ENCODE peak calls at places on chromosome 2, in seven cellular contexts. M is fibroblast of villous mesenchyme; Q is KBM-7; Z is natural killer cell; W is ELF-1; Y is Karpas-422; O is activated CD4-positive, alpha-beta T cell treated with anti-CD3 and anti-CD28 coated beads, Interleukin-2, amount 10 ng/mL, durations not matched to agents 7 days and 5 days. F is an unnamed sample.

GRCh38 chr2:219378167-219378851 is 9.4 kb downstream of the DNPEP start:
- DNase-seq in Q (no peak), Y (peak; percentile 31), Z (no peak), O (no peak), M (no peak), W (peak; percentile 30), F (no peak)

GRCh38 chr2:28403388-28403956 is 10.8 kb downstream of the FOSL2 start:
- DNase-seq in M (no peak), Z (no peak), O (no peak), W (no peak), Q (no peak), Y (no peak), F (no peak)

GRCh38 chr2:223217373-223217772 is 165.4 kb downstream of the KCNE4 start:
- DNase-seq in Z (no peak), Q (no peak), O (no peak), Y (no peak), W (no peak), M (no peak), F (no peak)

GRCh38 chr2:116820986-116821385 is 993.5 kb upstream of the DDX18 start:
- DNase-seq in Y (no peak), Z (no peak), W (no peak), Q (no peak), M (no peak), O (no peak), F (no peak)

GRCh38 chr2:96470089-96470488 is 35.1 kb downstream of the NEURL3 start:
- DNase-seq in W (no peak), M (no peak), Z (no peak), Q (no peak), Y (no peak), O (no peak), F (no peak)

GRCh38 chr2:63614983-63615945 is 26.5 kb downstream of the MDH1 start:
- DNase-seq in Q (no peak), M (peak; percentile 35), W (peak; percentile 94), Y (no peak), Z (no peak), O (no peak), F (no peak)

GRCh38 chr2:177164584-177165052 is 48.0 kb upstream of the HNRNPA3 start:
- DNase-seq in Y (peak; percentile 90), Z (peak; percentile 71), O (peak; percentile 85), W (peak; percentile 85), Q (peak; percentile 86), M (peak; percentile 83), F (peak; percentile 71)

GRCh38 chr2:118177932-118178331 is 89.7 kb downstream of the INSIG2 start:
- DNase-seq in Y (no peak), Q (no peak), Z (no peak), M (no peak), O (no peak), W (no peak), F (no peak)

GRCh38 chr2:173851256-173851655 is 113.9 kb downstream of the SP3 start:
- DNase-seq in Y (no peak), W (no peak), Q (no peak), O (no peak), M (no peak), Z (no peak), F (no peak)

GRCh38 chr2:88575630-88576029 is 51.6 kb downstream of the EIF2AK3 start:
- DNase-seq in Q (no peak), O (no peak), W (no peak), M (no peak), Y (no peak), Z (no peak), F (no peak)

GRCh38 chr2:231133365-231134114 is 8.7 kb upstream of the HTR2B start:
- DNase-seq in Y (no peak), W (no peak), Z (no peak), Q (no peak), M (peak; percentile 88), O (no peak), F (no peak)

GRCh38 chr2:182897137-182897536 is 30.7 kb upstream of the FRZB start:
- DNase-seq in W (no peak), Q (no peak), O (no peak), M (no peak), Y (no peak), Z (no peak), F (no peak)

GRCh38 chr2:85312404-85312803 is 15.4 kb downstream of the TGOLN2 start:
- DNase-seq in Z (no peak), W (no peak), Y (peak; percentile 41), O (no peak), Q (no peak), M (peak; percentile 49), F (no peak)